ENCODE peak calls at places on chromosomes 13 and 19, in ten cellular contexts. T is foreskin fibroblast, B is uterus, S is progenitor cell of endocrine pancreas, Q is transverse colon, P is Calu3, E is AG09319, R is endothelial cell, N is LNCaP clone FGC, V is AG10803. M is an unnamed sample.

GRCh38 chr13:91355826-91356710 is 8.6 kb downstream of the MIR17HG start:
- DNase-seq in B (no peak), R (no peak), N (no peak), V (no peak), T (no peak), S (no peak), E (no peak), P (no peak), Q (no peak), M (no peak)

GRCh38 chr13:31431722-31432137 is 232.0 kb downstream of the B3GLCT start:
- DNase-seq in P (peak; percentile 45), V (peak; percentile 53), T (peak; percentile 76), S (peak; percentile 37), N (no peak), B (peak; percentile 67), E (no peak), Q (peak; percentile 52), R (peak; percentile 67), M (peak; percentile 23)

GRCh38 chr13:79128158-79128557 is 277.9 kb downstream of the RBM26 start:
- DNase-seq in Q (no peak), E (no peak), B (no peak), V (peak; percentile 2), N (no peak), P (peak; percentile 12), T (no peak), S (no peak), R (no peak), M (no peak)

GRCh38 chr13:40074338-40074737 is 418.9 kb downstream of the COG6 start:
- DNase-seq in Q (no peak), T (no peak), R (no peak), S (no peak), N (no peak), V (no peak), B (peak; percentile 37), E (no peak), P (no peak), M (no peak)

GRCh38 chr13:96822900-96823299 is 171.4 kb downstream of the OXGR1 start:
- DNase-seq in T (peak; percentile 26), P (peak; percentile 4), N (peak; percentile 10), V (no peak), Q (peak; percentile 25), R (peak; percentile 44), S (no peak), B (no peak), E (no peak), M (no peak)

GRCh38 chr13:93673885-93674284 is 447.3 kb downstream of the GPC6 start:
- DNase-seq in B (no peak), S (no peak), E (no peak), N (no peak), Q (no peak), R (no peak), P (no peak), V (no peak), T (no peak), M (no peak)

GRCh38 chr13:111153977-111154332 is 38.8 kb downstream of the ARHGEF7 start:
- DNase-seq in V (peak; percentile 35), Q (peak; percentile 62), P (peak; percentile 33), B (no peak), T (peak; percentile 67), R (no peak), N (no peak), E (no peak), S (peak; percentile 44), M (no peak)

GRCh38 chr19:34044011-34044410 is 128.3 kb upstream of the LSM14A start:
- DNase-seq in E (no peak), R (no peak), Q (no peak), S (no peak), N (no peak), T (no peak), B (no peak), P (no peak), V (no peak), M (no peak)

GRCh38 chr13:113176822-113177221 is 18.4 kb downstream of the PROZ start:
- DNase-seq in V (no peak), P (no peak), E (no peak), T (no peak), Q (no peak), B (no peak), R (no peak), N (no peak), S (no peak), M (no peak)
- TF ChIP-seq CTCF in V (no peak), P (no peak), E (no peak), T (no peak), Q (no peak), B (no peak), R (no peak), N (no peak), S (no peak), M (no peak)

GRCh38 chr13:33108620-33109019 is 92.4 kb downstream of the KL start:
- DNase-seq in B (no peak), E (no peak), S (no peak), Q (no peak), V (peak; percentile 90), P (no peak), T (peak; percentile 81), R (no peak), N (no peak), M (no peak)

GRCh38 chr13:33110713-33111413 is 94.6 kb downstream of the KL start:
- DNase-seq in E (no peak), Q (no peak), S (no peak), N (no peak), V (peak; percentile 87), T (peak; percentile 76), R (no peak), P (no peak), B (no peak), M (peak; percentile 44)

GRCh38 chr13:33110386-33110712 is 94.1 kb downstream of the KL start:
- DNase-seq in T (no peak), Q (no peak), B (no peak), S (no peak), V (peak; percentile 21), N (no peak), P (no peak), E (no peak), R (no peak), M (no peak)

GRCh38 chr13:33109319-33109718 is 93.1 kb downstream of the KL start:
- DNase-seq in S (no peak), B (no peak), V (peak; percentile 74), P (no peak), N (no peak), T (peak; percentile 36), E (no peak), Q (no peak), R (no peak), M (no peak)

DNA sequence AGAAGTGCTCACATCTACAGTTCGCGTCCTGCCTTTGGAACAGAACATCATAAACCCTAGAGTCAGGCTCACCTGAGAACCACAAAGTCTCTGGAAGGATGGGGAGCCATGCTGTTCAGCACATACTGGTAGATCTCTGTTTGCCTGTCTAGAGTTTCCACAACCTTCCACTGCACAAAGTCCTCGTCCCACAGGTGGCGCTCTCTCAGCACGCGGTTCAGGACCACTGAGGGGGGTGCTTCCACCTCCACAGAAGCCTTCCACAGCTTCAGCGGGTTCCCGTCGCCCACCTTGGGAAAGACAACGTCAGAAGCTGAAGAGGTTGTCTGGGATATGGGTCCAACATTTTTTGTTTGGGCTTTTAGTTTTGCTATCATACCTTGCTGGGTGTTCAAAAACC is 93.6 kb downstream of the KL start:
- DNase-seq in N (no peak), R (peak; percentile 54), Q (no peak), E (no peak), V (no peak), S (no peak), T (peak; percentile 31), B (no peak), P (peak; percentile 3), M (no peak)
- TF ChIP-seq CTCF in N (peak; percentile 2), R (peak; percentile 45), Q (no peak), E (peak; percentile 29), V (peak; percentile 39), S (no peak), T (peak; percentile 31), B (no peak), P (no peak), M (peak; percentile 55)

GRCh38 chr13:74681891-74682290 is 547.7 kb upstream of the KLF12 start:
- DNase-seq in N (no peak), P (no peak), E (no peak), T (no peak), B (no peak), R (no peak), V (no peak), Q (no peak), S (no peak), M (no peak)

GRCh38 chr13:74683411-74683810 is 549.2 kb upstream of the KLF12 start:
- DNase-seq in Q (no peak), E (no peak), T (no peak), P (no peak), R (peak; percentile 29), S (no peak), N (no peak), B (no peak), V (no peak), M (no peak)

GRCh38 chr13:74675185-74675584 is 541.0 kb upstream of the KLF12 start:
- DNase-seq in T (peak; percentile 18), P (no peak), Q (no peak), N (no peak), V (peak; percentile 47), B (no peak), S (no peak), R (no peak), E (no peak), M (no peak)

GRCh38 chr13:74674701-74675100 is 540.5 kb upstream of the KLF12 start:
- DNase-seq in B (no peak), T (no peak), N (no peak), E (no peak), R (no peak), S (no peak), V (no peak), Q (no peak), P (no peak), M (no peak)

DNA sequence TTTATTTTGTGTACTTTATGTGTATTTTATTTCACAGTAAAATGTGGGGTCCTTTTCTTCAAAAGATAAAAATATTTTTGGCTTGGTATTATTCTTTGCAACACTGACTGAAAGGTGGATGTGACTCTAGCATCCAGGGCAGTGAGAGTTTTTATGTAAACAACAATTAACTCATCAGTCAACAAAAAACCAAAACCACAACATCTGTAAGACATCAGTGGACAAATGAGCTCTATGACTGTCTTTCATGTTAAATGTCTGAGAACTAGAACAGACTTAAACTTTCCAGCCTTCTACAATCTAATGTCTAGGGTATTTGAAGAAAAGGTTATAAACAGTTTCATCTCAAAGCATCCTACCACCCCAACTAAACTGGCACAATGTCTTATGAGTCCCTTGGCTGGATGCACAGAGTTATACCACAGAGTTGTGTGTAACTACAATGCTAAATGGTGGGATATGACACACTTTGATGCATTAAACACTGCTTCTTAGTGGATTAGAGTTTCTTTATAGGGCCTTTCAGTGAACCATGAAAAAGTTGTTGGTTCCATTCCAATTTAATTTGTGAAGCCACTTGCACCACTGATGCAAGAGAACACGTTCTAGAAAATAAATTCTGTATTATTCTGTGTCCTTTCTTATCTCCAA is 544.2 kb upstream of the KLF12 start:
- DNase-seq in Q (no peak), P (no peak), V (peak; percentile 17), R (no peak), E (no peak), T (peak; percentile 29), S (no peak), B (no peak), N (no peak), M (no peak)
- TF ChIP-seq CTCF in Q (no peak), P (no peak), V (no peak), R (no peak), E (no peak), T (no peak), S (no peak), B (no peak), N (no peak), M (no peak)

DNA sequence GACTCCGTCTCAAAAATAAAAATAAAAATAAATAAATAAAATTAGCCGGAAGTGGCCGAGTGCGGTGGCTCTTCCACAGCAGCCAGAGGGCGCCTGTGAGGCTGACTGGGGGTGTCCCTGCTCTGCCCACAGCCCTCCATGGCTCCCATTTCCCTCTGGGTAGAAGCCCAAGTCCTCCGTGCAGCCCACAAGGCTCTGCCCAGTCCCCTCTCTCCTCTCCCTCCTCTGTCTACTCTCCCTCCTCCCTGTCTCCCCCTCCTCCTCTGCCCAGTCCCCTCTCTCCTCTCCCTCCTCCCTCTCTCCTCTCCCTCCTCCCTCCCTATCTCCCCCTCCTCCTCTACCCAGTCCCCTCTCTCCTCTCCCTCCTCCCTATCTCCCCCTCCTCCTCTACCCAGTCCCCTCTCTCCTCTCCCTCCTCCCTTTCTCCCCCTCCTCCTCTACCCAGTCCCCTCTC is 20.4 kb downstream of the MISP start:
- DNase-seq in Q (no peak), P (peak; percentile 46), N (no peak), R (peak; percentile 69), T (peak; percentile 71), E (no peak), V (peak; percentile 60), S (no peak), B (no peak), M (peak; percentile 85)
- TF ChIP-seq CTCF in Q (peak; percentile 48), P (no peak), N (no peak), R (peak; percentile 48), T (peak; percentile 49), E (peak; percentile 62), V (peak; percentile 65), S (peak; percentile 45), B (no peak), M (peak; percentile 49)

M was measured in GM13976.